ENCODE peak calls at places on chromosomes 7 and 10, in seven cellular contexts. D is H7; I is D341Med; K is CD8-positive, alpha-beta memory T cell; O is KBM-7; P is fibroblast of the conjunctiva; N is endodermal cell. V is an unnamed sample.

GRCh38 chr7:128392446-128393327 is 17.1 kb downstream of the IMPDH1 start:
- DNase-seq in D (no peak), I (no peak), N (no peak), O (no peak), K (no peak), P (no peak), V (no peak)

GRCh38 chr10:6102128-6102527 is 13.3 kb downstream of the RBM17 start:
- DNase-seq in D (no peak), P (no peak), K (no peak), N (no peak), O (no peak), I (no peak), V (no peak)

GRCh38 chr7:130821864-130822263 is 87.9 kb upstream of the KLF14 start:
- DNase-seq in I (no peak), D (no peak), K (no peak), P (no peak), N (no peak), O (no peak), V (peak)

GRCh38 chr10:125871341-125871740 is 9.8 kb downstream of the DHX32 start:
- DNase-seq in D (no peak), K (no peak), N (no peak), P (no peak), I (no peak), O (no peak), V (no peak)

GRCh38 chr7:30802812-30803211 is 31.6 kb downstream of the MINDY4 start:
- DNase-seq in K (no peak), P (no peak), O (no peak), I (no peak), D (no peak), N (no peak), V (no peak)

GRCh38 chr7:73436031-73436929 is 2.7 kb downstream of the FZD9 start:
- DNase-seq in O (no peak), I (peak), P (no peak), N (peak), K (no peak), D (peak), V (no peak)

GRCh38 chr10:95300140-95300539 is 9.3 kb upstream of the PDLIM1 start:
- DNase-seq in N (no peak), D (no peak), I (no peak), O (no peak), P (no peak), K (no peak), V (no peak)

GRCh38 chr10:132101529-132101928 is 35.8 kb downstream of the JAKMIP3 start:
- DNase-seq in D (peak), N (peak), I (no peak), K (no peak), O (no peak), P (no peak), V (no peak)

GRCh38 chr7:3095046-3095445 is 51.4 kb upstream of the CARD11 start:
- DNase-seq in D (no peak), N (no peak), O (peak), K (peak), P (no peak), I (no peak), V (no peak)

GRCh38 chr10:6721964-6722615 is 142.0 kb upstream of the PRKCQ start:
- DNase-seq in I (no peak), N (no peak), K (no peak), D (no peak), P (peak), O (no peak), V (peak)

GRCh38 chr10:100745882-100746412 is 565 bp downstream of the PAX2 start:
- DNase-seq in I (no peak), P (no peak), K (no peak), N (peak), O (no peak), D (peak), V (no peak)

GRCh38 chr7:140036224-140036651 is 26.5 kb downstream of the PARP12 start:
- DNase-seq in K (no peak), N (no peak), P (no peak), O (peak), I (no peak), D (no peak), V (no peak)

GRCh38 chr10:117221156-117221711 is 19.7 kb upstream of the SLC18A2 start:
- DNase-seq in D (peak), O (no peak), P (no peak), K (no peak), I (no peak), N (peak), V (no peak)

GRCh38 chr10:80471715-80472233 is 17.7 kb downstream of the TSPAN14 start:
- DNase-seq in D (no peak), P (no peak), K (no peak), I (no peak), O (no peak), N (no peak), V (no peak)

GRCh38 chr10:6221971-6222751 is 19.4 kb downstream of the PFKFB3 start:
- DNase-seq in D (peak), N (no peak), P (no peak), O (no peak), K (no peak), I (no peak), V (no peak)

GRCh38 chr10:98258683-98259454 is 9.1 kb downstream of the LOXL4 start:
- DNase-seq in K (no peak), N (no peak), O (no peak), D (peak), P (no peak), I (no peak), V (no peak)

GRCh38 chr7:117118579-117119180 is 165.4 kb downstream of the ST7 start:
- DNase-seq in P (no peak), K (no peak), I (no peak), D (peak), N (no peak), O (no peak), V (no peak)

GRCh38 chr10:95604630-95605029 is 43.5 kb upstream of the SORBS1 start:
- DNase-seq in K (no peak), D (no peak), I (no peak), N (peak), P (no peak), O (no peak), V (no peak)

GRCh38 chr7:153537271-153537670 is 514.9 kb upstream of the DPP6 start:
- DNase-seq in I (no peak), N (no peak), O (no peak), P (no peak), K (no peak), D (no peak), V (no peak)

GRCh38 chr10:128463991-128464755 is 337.9 kb upstream of the MKI67 start:
- DNase-seq in O (peak), N (peak), D (peak), P (no peak), K (no peak), I (no peak), V (no peak)

GRCh38 chr7:153022796-153023592 is 263.4 kb downstream of the ACTR3B start:
- DNase-seq in I (no peak), K (no peak), P (no peak), D (peak), N (peak), O (no peak), V (no peak)

GRCh38 chr7:14834888-14835287 is 67.7 kb downstream of the DGKB start:
- DNase-seq in K (no peak), N (no peak), I (no peak), P (no peak), O (no peak), D (no peak), V (no peak)

GRCh38 chr10:86265877-86266259 is 100.7 kb downstream of the GRID1 start:
- DNase-seq in P (no peak), N (peak), K (no peak), O (no peak), I (no peak), D (no peak), V (no peak)

GRCh38 chr10:120480065-120480600 is 23.1 kb downstream of the PLPP4 start:
- DNase-seq in N (no peak), I (no peak), K (no peak), D (peak), O (no peak), P (no peak), V (no peak)

GRCh38 chr10:80487791-80488538 is 33.9 kb downstream of the TSPAN14 start:
- DNase-seq in P (no peak), K (peak), D (no peak), N (no peak), I (no peak), O (peak), V (no peak)

GRCh38 chr10:129646921-129647320 is 179.9 kb downstream of the MGMT start:
- DNase-seq in P (no peak), I (no peak), D (peak), N (peak), O (no peak), K (no peak), V (no peak)

GRCh38 chr7:80942261-80943041 is 23.6 kb upstream of the SEMA3C start:
- DNase-seq in O (no peak), D (peak), P (peak), N (peak), K (no peak), I (peak), V (peak)

GRCh38 chr10:42755028-42755451 is 27.6 kb upstream of the BMS1 start:
- DNase-seq in O (no peak), D (peak), P (no peak), K (no peak), N (peak), I (peak), V (no peak)

GRCh38 chr7:115689941-115690340 is 340.6 kb downstream of the TFEC start:
- DNase-seq in N (no peak), I (no peak), P (peak), O (no peak), D (no peak), K (no peak), V (no peak)

GRCh38 chr7:128206747-128207500 is 34.2 kb upstream of the LEP start:
- DNase-seq in N (no peak), O (no peak), P (no peak), I (no peak), D (no peak), K (no peak), V (no peak)